ENCODE peak calls at places on chromosome 12, in six cellular contexts. One of them, this sample, is unnamed.

GRCh38 chr12:104477812-104478388 is 21.2 kb downstream of the CHST11 start:
- DNase-seq in bronchial epithelial cell: no peak
- DNase-seq in suprapubic skin: no peak
- DNase-seq in EH: no peak
- DNase-seq in prostate gland: no peak
- DNase-seq in GDM1: peak
- DNase-seq in this sample: no peak

GRCh38 chr12:2372735-2373134 is 319.9 kb downstream of the CACNA1C start:
- DNase-seq in bronchial epithelial cell: no peak
- DNase-seq in suprapubic skin: peak
- DNase-seq in EH: peak
- DNase-seq in prostate gland: no peak
- DNase-seq in GDM1: no peak
- DNase-seq in this sample: no peak

GRCh38 chr12:47851303-47851952 is 31.7 kb upstream of the HDAC7 start:
- DNase-seq in bronchial epithelial cell: no peak
- DNase-seq in suprapubic skin: no peak
- DNase-seq in EH: no peak
- DNase-seq in prostate gland: no peak
- DNase-seq in GDM1: no peak
- DNase-seq in this sample: no peak

GRCh38 chr12:53219116-53219955 is 12.3 kb upstream of the ITGB7 start:
- DNase-seq in bronchial epithelial cell: no peak
- DNase-seq in suprapubic skin: no peak
- DNase-seq in EH: peak
- DNase-seq in prostate gland: no peak
- DNase-seq in GDM1: peak
- DNase-seq in this sample: peak

GRCh38 chr12:61513499-61513898 is 746.7 kb upstream of the USP15 start:
- DNase-seq in bronchial epithelial cell: no peak
- DNase-seq in suprapubic skin: no peak
- DNase-seq in EH: no peak
- DNase-seq in prostate gland: no peak
- DNase-seq in GDM1: no peak
- DNase-seq in this sample: no peak

GRCh38 chr12:53100466-53101151 is 2.7 kb upstream of the SOAT2 start:
- DNase-seq in bronchial epithelial cell: no peak
- DNase-seq in suprapubic skin: peak
- DNase-seq in EH: no peak
- DNase-seq in prostate gland: no peak
- DNase-seq in GDM1: no peak
- DNase-seq in this sample: peak

GRCh38 chr12:66984962-66985361 is 284.2 kb upstream of the CAND1 start:
- DNase-seq in bronchial epithelial cell: peak
- DNase-seq in suprapubic skin: no peak
- DNase-seq in EH: no peak
- DNase-seq in prostate gland: peak
- DNase-seq in GDM1: no peak
- DNase-seq in this sample: no peak

GRCh38 chr12:69738351-69739286 is at the start of gene RAB3IP:
- DNase-seq in bronchial epithelial cell: peak
- DNase-seq in suprapubic skin: peak
- DNase-seq in EH: peak
- DNase-seq in prostate gland: peak
- DNase-seq in GDM1: peak
- DNase-seq in this sample: peak

GRCh38 chr12:86134571-86134970 is 121.6 kb downstream of the MGAT4C start:
- DNase-seq in bronchial epithelial cell: peak
- DNase-seq in suprapubic skin: no peak
- DNase-seq in EH: no peak
- DNase-seq in prostate gland: no peak
- DNase-seq in GDM1: no peak
- DNase-seq in this sample: no peak

GRCh38 chr12:59649203-59649602 is 53.4 kb downstream of the SLC16A7 start:
- DNase-seq in bronchial epithelial cell: peak
- DNase-seq in suprapubic skin: no peak
- DNase-seq in EH: peak
- DNase-seq in prostate gland: no peak
- DNase-seq in GDM1: no peak
- DNase-seq in this sample: no peak

GRCh38 chr12:66799548-66799947 is 120.7 kb upstream of the GRIP1 start:
- DNase-seq in bronchial epithelial cell: no peak
- DNase-seq in suprapubic skin: no peak
- DNase-seq in EH: no peak
- DNase-seq in prostate gland: no peak
- DNase-seq in GDM1: no peak
- DNase-seq in this sample: no peak

GRCh38 chr12:57759360-57759980 is 4.6 kb downstream of the MARCHF9 start:
- DNase-seq in bronchial epithelial cell: peak
- DNase-seq in suprapubic skin: no peak
- DNase-seq in EH: no peak
- DNase-seq in prostate gland: no peak
- DNase-seq in GDM1: no peak
- DNase-seq in this sample: peak

GRCh38 chr12:128938886-128939285 is 85.6 kb downstream of the GLT1D1 start:
- DNase-seq in bronchial epithelial cell: peak
- DNase-seq in suprapubic skin: no peak
- DNase-seq in EH: no peak
- DNase-seq in prostate gland: no peak
- DNase-seq in GDM1: no peak
- DNase-seq in this sample: no peak

GRCh38 chr12:10716704-10717315 is 6.3 kb downstream of the YBX3 start:
- DNase-seq in bronchial epithelial cell: peak
- DNase-seq in suprapubic skin: peak
- DNase-seq in EH: peak
- DNase-seq in prostate gland: peak
- DNase-seq in GDM1: no peak
- DNase-seq in this sample: peak

GRCh38 chr12:50211392-50212070 is 44.4 kb upstream of the CERS5 start:
- DNase-seq in bronchial epithelial cell: no peak
- DNase-seq in suprapubic skin: no peak
- DNase-seq in EH: peak
- DNase-seq in prostate gland: no peak
- DNase-seq in GDM1: no peak
- DNase-seq in this sample: no peak

GRCh38 chr12:57237952-57238853 is 8.7 kb downstream of the SHMT2 start:
- DNase-seq in bronchial epithelial cell: no peak
- DNase-seq in suprapubic skin: peak
- DNase-seq in EH: peak
- DNase-seq in prostate gland: no peak
- DNase-seq in GDM1: no peak
- DNase-seq in this sample: peak

GRCh38 chr12:52415870-52416750 is 10.0 kb upstream of the KRT82 start:
- DNase-seq in bronchial epithelial cell: peak
- DNase-seq in suprapubic skin: no peak
- DNase-seq in EH: peak
- DNase-seq in prostate gland: no peak
- DNase-seq in GDM1: no peak
- DNase-seq in this sample: peak

This sample was measured in osteoblast.